ENCODE peak calls at places on chromosomes 12 and 14, in nine cellular contexts. Q is GM12864; D is astrocyte of the cerebellum; L is endothelial cell; S is fibroblast of mammary gland; X is heart left ventricle; U is PC-9; P is upper lobe of left lung; T is CD4-positive, alpha-beta T cell. V is an unnamed sample.

GRCh38 chr14:56116128-56116900 is 1.9 kb upstream of the PELI2 start:
- DNase-seq in X (no peak), U (no peak), S (no peak), Q (no peak), P (no peak), T (peak), D (no peak), L (no peak), V (no peak)

GRCh38 chr12:120689397-120690082 is 2.6 kb downstream of the MLEC start:
- DNase-seq in P (no peak), L (no peak), D (no peak), S (no peak), X (no peak), U (no peak), T (no peak), Q (no peak), V (no peak)

GRCh38 chr14:36580856-36581831 is 1.3 kb downstream of the NKX2-8 start:
- DNase-seq in Q (no peak), T (no peak), D (no peak), P (peak), S (peak), X (no peak), L (peak), U (peak), V (no peak)

GRCh38 chr12:989751-990278 is 1.2 kb upstream of the ERC1 start:
- DNase-seq in Q (no peak), L (no peak), U (no peak), P (no peak), S (peak), D (peak), T (no peak), X (peak), V (no peak)

GRCh38 chr12:116140559-116140958 is 136.9 kb downstream of the MED13L start:
- DNase-seq in P (no peak), S (peak), Q (no peak), U (no peak), D (no peak), X (no peak), T (no peak), L (no peak), V (no peak)

GRCh38 chr12:103423061-103423473 is 72.7 kb downstream of the C12orf42 start:
- DNase-seq in U (no peak), Q (no peak), S (no peak), T (no peak), X (no peak), D (no peak), L (no peak), P (no peak), V (peak)

GRCh38 chr14:97977711-97978261 is 1180.6 kb downstream of the VRK1 start:
- DNase-seq in X (peak), T (peak), P (peak), L (no peak), S (peak), Q (no peak), U (no peak), D (peak), V (no peak)

GRCh38 chr12:47397664-47398281 is 308.1 kb downstream of the RPAP3 start:
- DNase-seq in S (peak), L (no peak), X (no peak), U (peak), D (peak), P (no peak), T (peak), Q (no peak), V (no peak)

GRCh38 chr14:93044116-93044515 is 71.6 kb downstream of the ITPK1 start:
- DNase-seq in P (no peak), X (no peak), S (no peak), D (no peak), T (no peak), U (peak), Q (no peak), L (no peak), V (no peak)

GRCh38 chr12:78887008-78887407 is 22.4 kb downstream of the SYT1 start:
- DNase-seq in U (peak), P (no peak), L (no peak), X (no peak), D (peak), T (no peak), Q (no peak), S (peak), V (no peak)

GRCh38 chr12:123387508-123388217 is 3.7 kb downstream of the KMT5A start:
- DNase-seq in L (no peak), X (no peak), D (no peak), T (no peak), U (no peak), S (no peak), P (no peak), Q (no peak), V (no peak)

GRCh38 chr14:87944987-87945604 is 47.9 kb downstream of the GALC start:
- DNase-seq in Q (peak), X (no peak), U (no peak), D (peak), T (no peak), P (no peak), L (no peak), S (peak), V (no peak)

GRCh38 chr14:24366664-24367505 is 1.1 kb upstream of the NFATC4 start:
- DNase-seq in T (no peak), Q (peak), L (peak), U (peak), P (peak), D (peak), S (peak), X (peak), V (peak)

GRCh38 chr14:77270361-77271112 is 469 bp downstream of the NGB start:
- DNase-seq in S (no peak), Q (no peak), P (peak), L (no peak), T (no peak), U (no peak), D (no peak), X (no peak), V (no peak)

GRCh38 chr12:50618864-50619609 is 114.3 kb downstream of the DIP2B start:
- DNase-seq in T (no peak), D (no peak), U (peak), X (no peak), L (no peak), P (no peak), S (peak), Q (no peak), V (no peak)

GRCh38 chr12:68981536-68981935 is 48.6 kb upstream of the CPM start:
- DNase-seq in P (no peak), D (no peak), S (peak), T (no peak), U (no peak), X (no peak), Q (no peak), L (no peak), V (no peak)

GRCh38 chr12:98074286-98074685 is 441.1 kb upstream of the TMPO start:
- DNase-seq in U (no peak), D (no peak), P (no peak), Q (no peak), T (no peak), X (no peak), S (no peak), L (no peak), V (no peak)

GRCh38 chr14:22535916-22536315 is 53.1 kb downstream of the DAD1 start:
- DNase-seq in P (no peak), S (no peak), D (no peak), X (no peak), U (no peak), T (no peak), L (no peak), Q (no peak), V (no peak)

GRCh38 chr14:101380512-101380911 is 180.8 kb upstream of the DIO3 start:
- DNase-seq in U (no peak), S (no peak), D (no peak), Q (no peak), X (no peak), L (no peak), P (no peak), T (no peak), V (no peak)

GRCh38 chr12:47983541-47984115 is 20.2 kb downstream of the TMEM106C start:
- DNase-seq in Q (no peak), T (no peak), D (no peak), X (no peak), S (no peak), L (no peak), U (no peak), P (peak), V (no peak)

GRCh38 chr12:84502907-84503787 is 409.5 kb downstream of the SLC6A15 start:
- DNase-seq in U (peak), X (peak), S (peak), L (peak), D (peak), T (no peak), P (no peak), Q (peak), V (no peak)

GRCh38 chr14:92994131-92994676 is 71.3 kb downstream of the CHGA start:
- DNase-seq in L (no peak), P (no peak), S (no peak), X (no peak), T (no peak), U (no peak), D (no peak), Q (no peak), V (no peak)

GRCh38 chr14:50059773-50060629 is 56.4 kb downstream of the VCPKMT start:
- DNase-seq in S (no peak), U (no peak), X (no peak), D (no peak), Q (no peak), T (no peak), L (no peak), P (no peak), V (no peak)

GRCh38 chr14:53055003-53055402 is 98.1 kb downstream of the DDHD1 start:
- DNase-seq in L (no peak), X (no peak), U (no peak), Q (peak), T (no peak), S (peak), P (no peak), D (peak), V (no peak)

GRCh38 chr12:113097716-113098427 is 37.7 kb downstream of the RASAL1 start:
- DNase-seq in P (no peak), X (peak), T (no peak), U (no peak), L (no peak), Q (no peak), D (no peak), S (peak), V (no peak)

DNA sequence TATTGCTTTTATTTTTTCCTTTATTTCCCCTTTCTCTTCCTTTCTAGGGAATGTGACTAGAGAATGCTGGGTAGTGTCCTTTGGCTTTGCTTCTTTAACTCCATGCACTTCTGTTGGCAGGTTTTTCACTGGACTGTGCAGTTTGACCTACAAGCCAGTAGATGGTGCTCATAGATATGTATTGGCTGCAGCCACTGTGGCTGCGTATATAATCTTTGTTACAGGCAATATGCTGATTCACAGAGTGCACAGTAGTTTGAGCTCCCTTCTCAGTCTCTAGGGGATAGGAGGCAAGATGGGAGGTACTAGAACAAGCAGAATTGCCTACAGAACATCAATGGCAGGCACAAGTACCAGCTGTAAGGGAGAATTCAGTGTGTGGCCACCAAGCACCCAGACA is 503.5 kb downstream of the LRFN5 start:
- DNase-seq in P (no peak), L (peak), X (no peak), D (peak), Q (no peak), T (no peak), S (peak), U (no peak), V (no peak)
- TF ChIP-seq CTCF in P (no peak), L (no peak), X (no peak), D (peak), Q (peak), T (no peak), S (peak), U (peak), V (peak)

DNA sequence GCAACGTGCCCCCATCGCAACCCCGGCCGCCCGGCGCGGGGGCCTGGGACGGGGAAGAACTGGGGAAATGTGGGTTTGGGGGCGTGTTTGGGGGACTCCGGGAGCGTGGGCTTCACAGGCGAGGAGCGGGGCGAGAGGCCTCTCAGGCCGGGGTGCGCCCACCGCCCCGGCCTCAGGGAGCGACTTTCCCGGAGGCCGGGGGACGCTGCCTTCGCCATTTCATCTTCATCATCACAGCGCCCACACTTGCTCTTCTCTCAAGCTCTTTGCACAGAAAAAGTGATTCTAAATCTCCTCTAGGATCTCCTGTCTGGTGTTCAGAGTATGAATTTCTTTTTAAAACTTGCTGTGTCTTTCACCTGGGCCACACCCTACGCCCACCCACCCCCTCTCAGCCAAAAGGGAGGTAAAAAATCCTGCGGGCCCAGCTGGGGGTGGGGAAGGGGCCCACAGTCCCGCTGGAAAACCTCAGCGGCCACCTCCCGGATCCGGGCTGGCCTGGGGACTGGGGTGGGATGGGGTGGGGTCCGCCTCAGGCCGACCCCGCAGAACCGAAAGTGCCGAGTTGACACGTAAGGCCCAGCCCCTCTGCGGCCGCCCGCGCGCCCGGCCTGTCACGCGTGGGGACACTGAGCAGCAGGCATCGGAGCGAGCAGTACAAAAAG is 7.4 kb downstream of the CDKN1B start:
- DNase-seq in D (no peak), U (peak), S (no peak), P (no peak), T (no peak), L (no peak), X (no peak), Q (no peak), V (no peak)
- TF ChIP-seq CTCF in D (no peak), U (no peak), S (no peak), P (no peak), T (no peak), L (no peak), X (no peak), Q (no peak), V (peak)

GRCh38 chr12:125140918-125141573 is 75.8 kb downstream of the AACS start:
- DNase-seq in U (peak), Q (no peak), X (no peak), D (no peak), T (no peak), S (peak), P (no peak), L (no peak), V (no peak)
- TF ChIP-seq CTCF in U (no peak), Q (no peak), X (no peak), D (no peak), T (no peak), S (no peak), P (no peak), L (no peak), V (no peak)

GRCh38 chr12:3655331-3655900 is 97.5 kb downstream of the CRACR2A start:
- DNase-seq in Q (no peak), U (no peak), T (no peak), L (peak), X (no peak), S (peak), P (no peak), D (no peak), V (no peak)
- TF ChIP-seq CTCF in Q (peak), U (no peak), T (no peak), L (no peak), X (peak), S (peak), P (peak), D (peak), V (peak)